ENCODE peak calls at places on chromosomes 1 and 21, in four cellular contexts. L is heart left ventricle, V is pons, R is H1. S is an unnamed sample.

GRCh38 chr1:165632491-165632890 is 1.5 kb downstream of the MGST3 start:
- DNase-seq in V (peak), R (no peak), L (no peak), S (no peak)

GRCh38 chr1:98164508-98164907 is 243.7 kb upstream of the DPYD start:
- DNase-seq in V (no peak), R (no peak), L (no peak), S (no peak)

GRCh38 chr1:240074422-240074821 is 17.3 kb upstream of the FMN2 start:
- DNase-seq in L (no peak), V (no peak), R (no peak), S (no peak)

GRCh38 chr1:66331641-66332523 is 202.1 kb upstream of the SGIP1 start:
- DNase-seq in V (peak), L (peak), R (peak), S (no peak)

GRCh38 chr1:91806777-91807700 is 78.9 kb downstream of the TGFBR3 start:
- DNase-seq in L (no peak), R (no peak), V (no peak), S (no peak)

GRCh38 chr21:41610042-41610839 is 102.3 kb upstream of the TMPRSS2 start:
- DNase-seq in V (peak), L (no peak), R (peak), S (peak)

GRCh38 chr1:211697356-211697755 is 21.9 kb upstream of the NEK2 start:
- DNase-seq in R (no peak), L (no peak), V (no peak), S (no peak)

GRCh38 chr1:230507671-230508407 is 81.7 kb upstream of the PGBD5 start:
- DNase-seq in V (peak), L (no peak), R (no peak), S (peak)

GRCh38 chr1:174769961-174770549 is 229.7 kb upstream of the CACYBP start:
- DNase-seq in R (no peak), V (peak), L (no peak), S (peak)

GRCh38 chr1:31521761-31522555 is 54.4 kb upstream of the TINAGL1 start:
- DNase-seq in R (no peak), V (no peak), L (no peak), S (no peak)

GRCh38 chr1:88016947-88017346 is 667.1 kb upstream of the PKN2 start:
- DNase-seq in R (no peak), L (no peak), V (no peak), S (peak)

GRCh38 chr1:73100216-73100615 is 817.9 kb upstream of the NEGR1 start:
- DNase-seq in R (no peak), L (no peak), V (no peak), S (no peak)

GRCh38 chr1:28591708-28592313 is at the start of gene RAB42:
- DNase-seq in V (no peak), R (peak), L (no peak), S (no peak)

GRCh38 chr21:24870633-24871032 is 736.6 kb downstream of the MRPL39 start:
- DNase-seq in V (no peak), L (no peak), R (no peak), S (no peak)

GRCh38 chr1:213244664-213245091 is 193.6 kb downstream of the RPS6KC1 start:
- DNase-seq in V (peak), R (no peak), L (no peak), S (peak)

GRCh38 chr21:28884976-28885852 is 107.5 kb downstream of the LTN1 start:
- DNase-seq in V (peak), R (peak), L (peak), S (peak)

GRCh38 chr1:206890125-206890637 is 7.1 kb upstream of the IL24 start:
- DNase-seq in L (no peak), V (no peak), R (peak), S (no peak)

GRCh38 chr1:36776949-36777348 is 257.4 kb downstream of the GRIK3 start:
- DNase-seq in R (no peak), L (no peak), V (no peak), S (no peak)

GRCh38 chr1:156896490-156897033 is 3.0 kb downstream of the PEAR1 start:
- DNase-seq in V (no peak), L (peak), R (no peak), S (peak)

S was measured in cerebellar cortex.